ENCODE peak calls at places on chromosomes 12 and 14, in five cellular contexts. One of them, this sample, is unnamed.
A peak's percentile ranks its signal among the peaks of the same experiment; 100 is the strongest.

GRCh38 chr12:49909826-49910225 is 6.1 kb upstream of the FAIM2 start:
- DNase-seq in HFFc6: no peak
- DNase-seq in neural progenitor cell: peak; percentile 65
- DNase-seq in heart right ventricle: no peak
- DNase-seq in endothelial cell: no peak
- DNase-seq in this sample: no peak

GRCh38 chr14:77041837-77042557 is 13.5 kb upstream of the IRF2BPL start:
- DNase-seq in HFFc6: peak; percentile 82
- DNase-seq in heart right ventricle: peak; percentile 81
- DNase-seq in neural progenitor cell: no peak
- DNase-seq in endothelial cell: no peak
- DNase-seq in this sample: peak; percentile 84

GRCh38 chr12:47816646-47817271 is 2.9 kb downstream of the HDAC7 start:
- DNase-seq in heart right ventricle: peak; percentile 65
- DNase-seq in neural progenitor cell: no peak
- DNase-seq in endothelial cell: peak; percentile 82
- DNase-seq in HFFc6: no peak
- DNase-seq in this sample: no peak

GRCh38 chr14:54356172-54356571 is 40.6 kb upstream of the CDKN3 start:
- DNase-seq in heart right ventricle: no peak
- DNase-seq in neural progenitor cell: no peak
- DNase-seq in endothelial cell: no peak
- DNase-seq in HFFc6: peak; percentile 35
- DNase-seq in this sample: no peak

GRCh38 chr14:32711103-32711680 is 227.5 kb upstream of the NPAS3 start:
- DNase-seq in neural progenitor cell: peak; percentile 76
- DNase-seq in HFFc6: peak; percentile 46
- DNase-seq in endothelial cell: peak; percentile 42
- DNase-seq in heart right ventricle: peak; percentile 32
- DNase-seq in this sample: no peak

GRCh38 chr14:53217283-53217994 is 64.3 kb upstream of the DDHD1 start:
- DNase-seq in heart right ventricle: peak; percentile 56
- DNase-seq in endothelial cell: peak; percentile 75
- DNase-seq in HFFc6: no peak
- DNase-seq in neural progenitor cell: peak; percentile 91
- DNase-seq in this sample: no peak

GRCh38 chr14:93116676-93117200 is 1.0 kb upstream of the ITPK1 start:
- DNase-seq in HFFc6: no peak
- DNase-seq in neural progenitor cell: no peak
- DNase-seq in heart right ventricle: no peak
- DNase-seq in endothelial cell: no peak
- DNase-seq in this sample: no peak

GRCh38 chr14:90295870-90296516 is 35.7 kb downstream of the NRDE2 start:
- DNase-seq in heart right ventricle: no peak
- DNase-seq in endothelial cell: no peak
- DNase-seq in HFFc6: no peak
- DNase-seq in neural progenitor cell: no peak
- DNase-seq in this sample: no peak

GRCh38 chr12:98110516-98110915 is 404.9 kb upstream of the TMPO start:
- DNase-seq in neural progenitor cell: no peak
- DNase-seq in HFFc6: no peak
- DNase-seq in heart right ventricle: no peak
- DNase-seq in endothelial cell: no peak
- DNase-seq in this sample: no peak

GRCh38 chr12:16581416-16581815 is 24.5 kb downstream of the LMO3 start:
- DNase-seq in HFFc6: peak; percentile 32
- DNase-seq in neural progenitor cell: no peak
- DNase-seq in heart right ventricle: no peak
- DNase-seq in endothelial cell: no peak
- DNase-seq in this sample: no peak

GRCh38 chr14:92362781-92363235 is 39.8 kb downstream of the SLC24A4 start:
- DNase-seq in heart right ventricle: no peak
- DNase-seq in neural progenitor cell: no peak
- DNase-seq in HFFc6: peak; percentile 22
- DNase-seq in endothelial cell: no peak
- DNase-seq in this sample: no peak

GRCh38 chr12:66637693-66638301 is 41.1 kb downstream of the GRIP1 start:
- DNase-seq in HFFc6: no peak
- DNase-seq in endothelial cell: no peak
- DNase-seq in heart right ventricle: no peak
- DNase-seq in neural progenitor cell: no peak
- DNase-seq in this sample: no peak

GRCh38 chr14:100188392-100189030 is 29.1 kb upstream of the DEGS2 start:
- DNase-seq in endothelial cell: no peak
- DNase-seq in neural progenitor cell: no peak
- DNase-seq in heart right ventricle: no peak
- DNase-seq in HFFc6: no peak
- DNase-seq in this sample: no peak

GRCh38 chr14:70957710-70958109 is 50.5 kb downstream of the PCNX1 start:
- DNase-seq in heart right ventricle: no peak
- DNase-seq in neural progenitor cell: no peak
- DNase-seq in endothelial cell: no peak
- DNase-seq in HFFc6: no peak
- DNase-seq in this sample: no peak

GRCh38 chr12:49872781-49873181 is 29.9 kb upstream of the BCDIN3D start:
- DNase-seq in HFFc6: peak; percentile 29
- DNase-seq in neural progenitor cell: no peak
- DNase-seq in endothelial cell: no peak
- DNase-seq in heart right ventricle: no peak
- DNase-seq in this sample: no peak

GRCh38 chr12:51389302-51389999 is 1.8 kb downstream of the GALNT6 start:
- DNase-seq in endothelial cell: no peak
- DNase-seq in neural progenitor cell: no peak
- DNase-seq in HFFc6: peak; percentile 50
- DNase-seq in heart right ventricle: no peak
- DNase-seq in this sample: no peak

GRCh38 chr12:130666645-130667044 is 49.5 kb downstream of the RIMBP2 start:
- DNase-seq in endothelial cell: no peak
- DNase-seq in neural progenitor cell: no peak
- DNase-seq in heart right ventricle: no peak
- DNase-seq in HFFc6: no peak
- DNase-seq in this sample: no peak

GRCh38 chr14:61571931-61572330 is 123.4 kb upstream of the HIF1A start:
- DNase-seq in neural progenitor cell: no peak
- DNase-seq in endothelial cell: no peak
- DNase-seq in heart right ventricle: no peak
- DNase-seq in HFFc6: no peak
- DNase-seq in this sample: no peak

GRCh38 chr14:95428557-95428956 is 87.9 kb downstream of the SYNE3 start:
- DNase-seq in endothelial cell: no peak
- DNase-seq in heart right ventricle: no peak
- DNase-seq in neural progenitor cell: no peak
- DNase-seq in HFFc6: no peak
- DNase-seq in this sample: no peak

GRCh38 chr14:76564471-76565119 is 188.7 kb downstream of the ESRRB start:
- DNase-seq in neural progenitor cell: peak; percentile 20
- DNase-seq in HFFc6: no peak
- DNase-seq in heart right ventricle: no peak
- DNase-seq in endothelial cell: no peak
- DNase-seq in this sample: no peak

GRCh38 chr12:41802803-41803202 is 341.9 kb downstream of the GXYLT1 start:
- DNase-seq in endothelial cell: no peak
- DNase-seq in heart right ventricle: no peak
- DNase-seq in HFFc6: no peak
- DNase-seq in neural progenitor cell: no peak
- DNase-seq in this sample: no peak

GRCh38 chr12:43551971-43552559 is at the start of gene ADAMTS20:
- DNase-seq in endothelial cell: peak; percentile 74
- DNase-seq in neural progenitor cell: peak; percentile 96
- DNase-seq in HFFc6: no peak
- DNase-seq in heart right ventricle: no peak
- DNase-seq in this sample: no peak

GRCh38 chr14:24430682-24431568 is 1.2 kb downstream of the KHNYN start:
- DNase-seq in endothelial cell: no peak
- DNase-seq in neural progenitor cell: peak; percentile 10
- DNase-seq in HFFc6: peak; percentile 37
- DNase-seq in heart right ventricle: no peak
- DNase-seq in this sample: no peak

GRCh38 chr12:14240873-14241220 is 124.6 kb upstream of the ATF7IP start:
- DNase-seq in neural progenitor cell: no peak
- DNase-seq in heart right ventricle: no peak
- DNase-seq in endothelial cell: no peak
- DNase-seq in HFFc6: no peak
- DNase-seq in this sample: no peak

GRCh38 chr12:5254703-5255102 is 177.2 kb upstream of the NTF3 start:
- DNase-seq in heart right ventricle: no peak
- DNase-seq in neural progenitor cell: peak; percentile 54
- DNase-seq in HFFc6: no peak
- DNase-seq in endothelial cell: no peak
- DNase-seq in this sample: no peak

GRCh38 chr14:61219673-61220072 is 61.5 kb downstream of the TMEM30B start:
- DNase-seq in heart right ventricle: no peak
- DNase-seq in endothelial cell: no peak
- DNase-seq in neural progenitor cell: peak; percentile 13
- DNase-seq in HFFc6: no peak
- DNase-seq in this sample: no peak

GRCh38 chr12:100827901-100828520 is 33.4 kb downstream of the ANO4 start:
- DNase-seq in endothelial cell: peak; percentile 46
- DNase-seq in neural progenitor cell: peak; percentile 65
- DNase-seq in heart right ventricle: no peak
- DNase-seq in HFFc6: no peak
- DNase-seq in this sample: no peak

GRCh38 chr12:19572920-19573558 is 133.7 kb downstream of the AEBP2 start:
- DNase-seq in heart right ventricle: no peak
- DNase-seq in HFFc6: peak; percentile 53
- DNase-seq in neural progenitor cell: peak; percentile 62
- DNase-seq in endothelial cell: peak; percentile 43
- DNase-seq in this sample: peak; percentile 12

GRCh38 chr12:50174971-50175715 is 8.0 kb upstream of the CERS5 start:
- DNase-seq in HFFc6: peak; percentile 64
- DNase-seq in neural progenitor cell: peak; percentile 83
- DNase-seq in endothelial cell: peak; percentile 41
- DNase-seq in heart right ventricle: peak; percentile 52
- DNase-seq in this sample: no peak

GRCh38 chr14:90820958-90821357 is 4.7 kb upstream of the TTC7B start:
- DNase-seq in HFFc6: peak; percentile 43
- DNase-seq in neural progenitor cell: no peak
- DNase-seq in heart right ventricle: no peak
- DNase-seq in endothelial cell: no peak
- DNase-seq in this sample: no peak

GRCh38 chr14:45810152-45810872 is 557.3 kb upstream of the MIS18BP1 start:
- DNase-seq in neural progenitor cell: peak; percentile 31
- DNase-seq in HFFc6: no peak
- DNase-seq in heart right ventricle: no peak
- DNase-seq in endothelial cell: peak; percentile 3
- DNase-seq in this sample: no peak

GRCh38 chr12:93850476-93850875 is 173.3 kb downstream of the CRADD start:
- DNase-seq in neural progenitor cell: no peak
- DNase-seq in heart right ventricle: no peak
- DNase-seq in HFFc6: no peak
- DNase-seq in endothelial cell: no peak
- DNase-seq in this sample: no peak

GRCh38 chr12:111389635-111390034 is 16.1 kb upstream of the SH2B3 start:
- DNase-seq in endothelial cell: no peak
- DNase-seq in heart right ventricle: no peak
- DNase-seq in neural progenitor cell: no peak
- DNase-seq in HFFc6: no peak
- DNase-seq in this sample: no peak

GRCh38 chr12:123905319-123905925 is 67.2 kb downstream of the CCDC92 start:
- DNase-seq in endothelial cell: peak; percentile 57
- DNase-seq in neural progenitor cell: peak; percentile 59
- DNase-seq in heart right ventricle: peak; percentile 55
- DNase-seq in HFFc6: peak; percentile 75
- DNase-seq in this sample: no peak

GRCh38 chr14:61925732-61926445 is 163.7 kb downstream of the SNAPC1 start:
- DNase-seq in heart right ventricle: no peak
- DNase-seq in endothelial cell: no peak
- DNase-seq in neural progenitor cell: no peak
- DNase-seq in HFFc6: peak; percentile 25
- DNase-seq in this sample: peak; percentile 59

GRCh38 chr12:42129595-42130204 is 15.0 kb downstream of the GXYLT1 start:
- DNase-seq in neural progenitor cell: peak; percentile 66
- DNase-seq in heart right ventricle: peak; percentile 45
- DNase-seq in HFFc6: peak; percentile 74
- DNase-seq in endothelial cell: peak; percentile 46
- DNase-seq in this sample: no peak

GRCh38 chr14:59358774-59359173 is 106.4 kb downstream of the GPR135 start:
- DNase-seq in endothelial cell: no peak
- DNase-seq in HFFc6: no peak
- DNase-seq in heart right ventricle: no peak
- DNase-seq in neural progenitor cell: no peak
- DNase-seq in this sample: no peak

DNA sequence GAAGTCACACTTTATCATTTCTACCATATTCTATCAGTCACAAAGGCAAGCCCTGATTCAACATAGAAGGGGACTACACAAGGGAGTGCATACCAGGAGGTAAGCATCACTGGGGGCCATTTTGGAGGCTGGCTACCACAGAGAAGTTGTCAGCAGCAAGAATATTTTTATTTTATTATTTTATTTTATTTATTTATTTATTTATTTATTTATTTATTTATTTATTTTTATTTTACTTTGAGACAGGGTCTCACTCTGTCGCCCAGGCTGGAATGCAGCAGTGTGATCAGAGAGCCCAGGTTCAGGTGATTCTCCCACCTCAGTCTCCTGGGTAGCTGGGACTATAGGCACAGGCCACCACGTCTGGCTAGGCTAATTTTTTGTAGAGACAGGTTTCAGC is 7.8 kb upstream of the SLC38A2 start:
- DNase-seq in heart right ventricle: no peak
- DNase-seq in neural progenitor cell: no peak
- DNase-seq in HFFc6: no peak
- DNase-seq in endothelial cell: no peak
- DNase-seq in this sample: no peak
- TF ChIP-seq CTCF in heart right ventricle: no peak
- TF ChIP-seq CTCF in neural progenitor cell: no peak
- TF ChIP-seq CTCF in HFFc6: no peak
- TF ChIP-seq CTCF in endothelial cell: no peak
- TF ChIP-seq CTCF in this sample: no peak

DNA sequence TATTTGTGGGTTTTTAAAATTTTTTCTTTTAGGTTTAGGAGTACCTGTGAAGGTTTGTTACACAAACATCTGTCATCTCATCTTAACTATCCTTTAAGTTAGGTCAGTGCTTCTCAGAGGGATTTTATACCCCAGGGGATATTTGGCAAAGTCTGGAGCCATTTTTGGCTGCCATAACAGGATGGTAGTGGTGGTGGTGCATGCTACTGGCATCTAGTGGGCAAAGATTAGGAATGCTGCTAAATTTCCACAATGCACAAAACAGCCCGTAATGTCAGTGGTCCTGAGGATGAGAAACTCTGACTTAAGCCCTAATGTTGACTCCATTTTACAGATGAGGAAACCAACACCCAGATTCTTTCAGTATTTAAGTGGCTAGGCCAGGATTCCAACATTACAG is 85.2 kb upstream of the MYF6 start:
- DNase-seq in endothelial cell: no peak
- DNase-seq in heart right ventricle: no peak
- DNase-seq in neural progenitor cell: peak; percentile 14
- DNase-seq in HFFc6: peak; percentile 8
- DNase-seq in this sample: no peak
- TF ChIP-seq CTCF in endothelial cell: no peak
- TF ChIP-seq CTCF in heart right ventricle: no peak
- TF ChIP-seq CTCF in neural progenitor cell: peak; percentile 36
- TF ChIP-seq CTCF in HFFc6: peak; percentile 67
- TF ChIP-seq CTCF in this sample: peak; percentile 5

GRCh38 chr12:62934799-62935674 is at the start of gene PPM1H:
- DNase-seq in neural progenitor cell: peak; percentile 93
- DNase-seq in endothelial cell: peak; percentile 88
- DNase-seq in HFFc6: peak; percentile 30
- DNase-seq in heart right ventricle: peak; percentile 73
- DNase-seq in this sample: no peak
- TF ChIP-seq CTCF in neural progenitor cell: peak; percentile 69
- TF ChIP-seq CTCF in endothelial cell: peak; percentile 81
- TF ChIP-seq CTCF in HFFc6: peak; percentile 74
- TF ChIP-seq CTCF in heart right ventricle: peak; percentile 49
- TF ChIP-seq CTCF in this sample: no peak

GRCh38 chr12:53950441-53950781 is 4.3 kb upstream of the HOXC12 start:
- DNase-seq in heart right ventricle: no peak
- DNase-seq in neural progenitor cell: no peak
- DNase-seq in HFFc6: no peak
- DNase-seq in endothelial cell: no peak
- DNase-seq in this sample: no peak
- TF ChIP-seq CTCF in heart right ventricle: no peak
- TF ChIP-seq CTCF in neural progenitor cell: no peak
- TF ChIP-seq CTCF in HFFc6: no peak
- TF ChIP-seq CTCF in endothelial cell: no peak
- TF ChIP-seq CTCF in this sample: no peak

This sample was measured in AG04449.